ENCODE peak calls at places on chromosomes 3 and 15, in four cellular contexts. One of them, this sample, is unnamed.

GRCh38 chr3:99579246-99579645 is 59.1 kb upstream of the COL8A1 start:
- DNase-seq in endothelial cell of umbilical vein: peak
- DNase-seq in Peyer's patch: no peak
- DNase-seq in IMR-90: peak
- DNase-seq in this sample: no peak

GRCh38 chr3:171458056-171458856 is 1.9 kb downstream of the TNIK start:
- DNase-seq in IMR-90: no peak
- DNase-seq in endothelial cell of umbilical vein: peak
- DNase-seq in Peyer's patch: peak
- DNase-seq in this sample: no peak

GRCh38 chr15:33988384-33988783 is 20.1 kb downstream of the CHRM5 start:
- DNase-seq in endothelial cell of umbilical vein: peak
- DNase-seq in IMR-90: peak
- DNase-seq in Peyer's patch: no peak
- DNase-seq in this sample: no peak

GRCh38 chr3:102129774-102130608 is 280.7 kb downstream of the NFKBIZ start:
- DNase-seq in endothelial cell of umbilical vein: peak
- DNase-seq in Peyer's patch: no peak
- DNase-seq in IMR-90: peak
- DNase-seq in this sample: no peak

GRCh38 chr3:5312278-5312677 is 124.8 kb downstream of the EDEM1 start:
- DNase-seq in Peyer's patch: no peak
- DNase-seq in IMR-90: no peak
- DNase-seq in endothelial cell of umbilical vein: no peak
- DNase-seq in this sample: no peak

GRCh38 chr15:79340315-79340602 is 29.3 kb downstream of the TMED3 start:
- DNase-seq in IMR-90: no peak
- DNase-seq in Peyer's patch: no peak
- DNase-seq in endothelial cell of umbilical vein: no peak
- DNase-seq in this sample: no peak

GRCh38 chr3:140505256-140505655 is 172.6 kb upstream of the TRIM42 start:
- DNase-seq in IMR-90: no peak
- DNase-seq in endothelial cell of umbilical vein: no peak
- DNase-seq in Peyer's patch: no peak
- DNase-seq in this sample: no peak

GRCh38 chr3:45224824-45225464 is 1.1 kb downstream of the TMEM158 start:
- DNase-seq in IMR-90: peak
- DNase-seq in Peyer's patch: peak
- DNase-seq in endothelial cell of umbilical vein: peak
- DNase-seq in this sample: peak

GRCh38 chr15:73388256-73388781 is 19.6 kb upstream of the HCN4 start:
- DNase-seq in endothelial cell of umbilical vein: no peak
- DNase-seq in Peyer's patch: no peak
- DNase-seq in IMR-90: peak
- DNase-seq in this sample: no peak

GRCh38 chr15:72749700-72750099 is 33.9 kb downstream of the ADPGK start:
- DNase-seq in IMR-90: no peak
- DNase-seq in Peyer's patch: no peak
- DNase-seq in endothelial cell of umbilical vein: no peak
- DNase-seq in this sample: no peak

GRCh38 chr3:121894191-121894990 is at the start of gene SLC15A2:
- DNase-seq in IMR-90: no peak
- DNase-seq in Peyer's patch: no peak
- DNase-seq in endothelial cell of umbilical vein: peak
- DNase-seq in this sample: no peak

GRCh38 chr3:114671741-114672510 is 378.1 kb downstream of the TIGIT start:
- DNase-seq in IMR-90: no peak
- DNase-seq in endothelial cell of umbilical vein: no peak
- DNase-seq in Peyer's patch: no peak
- DNase-seq in this sample: no peak

GRCh38 chr15:29141908-29142747 is 127.5 kb downstream of the NSMCE3 start:
- DNase-seq in Peyer's patch: peak
- DNase-seq in IMR-90: no peak
- DNase-seq in endothelial cell of umbilical vein: no peak
- DNase-seq in this sample: no peak

GRCh38 chr15:51982013-51982769 is 10.6 kb upstream of the LEO1 start:
- DNase-seq in endothelial cell of umbilical vein: peak
- DNase-seq in Peyer's patch: peak
- DNase-seq in IMR-90: peak
- DNase-seq in this sample: peak

GRCh38 chr3:194206375-194206774 is 70.4 kb downstream of the HES1 start:
- DNase-seq in endothelial cell of umbilical vein: peak
- DNase-seq in Peyer's patch: no peak
- DNase-seq in IMR-90: peak
- DNase-seq in this sample: no peak

GRCh38 chr15:88649286-88649733 is 10.5 kb downstream of the ISG20 start:
- DNase-seq in endothelial cell of umbilical vein: peak
- DNase-seq in IMR-90: peak
- DNase-seq in Peyer's patch: peak
- DNase-seq in this sample: no peak
- TF ChIP-seq POLR2A in endothelial cell of umbilical vein: no peak
- TF ChIP-seq POLR2A in IMR-90: no peak
- TF ChIP-seq POLR2A in Peyer's patch: no peak
- TF ChIP-seq POLR2A in this sample: no peak

DNA sequence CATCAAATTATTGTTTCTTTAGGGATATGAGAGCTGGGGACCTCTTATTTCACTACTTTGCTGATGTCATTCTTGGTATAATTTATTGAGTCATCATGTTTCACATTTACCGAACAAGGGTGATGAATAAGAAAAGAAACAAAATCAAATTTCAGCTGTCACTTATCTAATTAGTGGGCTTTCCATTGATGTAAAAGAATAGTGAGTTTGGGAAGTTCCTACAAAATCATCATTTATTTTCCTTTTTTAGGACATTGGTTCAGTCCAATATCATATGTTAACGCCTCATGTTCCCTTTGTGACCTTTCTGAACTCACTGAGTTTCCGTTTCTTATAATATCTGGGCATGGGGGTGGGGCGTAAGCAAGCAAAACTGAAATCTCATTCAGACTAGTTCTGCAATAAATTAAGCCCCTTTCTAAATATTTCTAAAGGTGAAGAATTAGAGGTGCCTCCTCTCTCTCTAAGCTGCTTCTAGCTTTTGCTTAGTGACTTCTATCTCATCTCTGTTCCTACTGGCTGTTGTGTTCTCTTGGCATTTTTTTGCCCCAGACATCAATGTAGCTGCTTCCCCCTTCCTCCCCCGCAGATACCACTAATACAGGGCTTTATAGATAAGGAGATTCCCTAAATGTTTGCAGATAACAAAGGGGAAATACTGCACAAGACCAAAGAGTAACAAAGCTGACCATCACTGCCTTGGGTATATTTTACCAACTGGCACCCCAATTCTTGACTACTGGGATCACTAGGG is 238.0 kb upstream of the CTNNB1 start:
- DNase-seq in IMR-90: no peak
- DNase-seq in Peyer's patch: no peak
- DNase-seq in endothelial cell of umbilical vein: no peak
- DNase-seq in this sample: peak
- TF ChIP-seq POLR2A in IMR-90: no peak
- TF ChIP-seq POLR2A in Peyer's patch: no peak
- TF ChIP-seq POLR2A in endothelial cell of umbilical vein: no peak
- TF ChIP-seq POLR2A in this sample: no peak

GRCh38 chr15:66855039-66855438 is 153.0 kb downstream of the SMAD6 start:
- DNase-seq in IMR-90: no peak
- DNase-seq in endothelial cell of umbilical vein: no peak
- DNase-seq in Peyer's patch: no peak
- DNase-seq in this sample: no peak

GRCh38 chr15:66859688-66860253 is 157.7 kb downstream of the SMAD6 start:
- DNase-seq in Peyer's patch: no peak
- DNase-seq in IMR-90: no peak
- DNase-seq in endothelial cell of umbilical vein: no peak
- DNase-seq in this sample: no peak

GRCh38 chr15:66858423-66859207 is 156.6 kb downstream of the SMAD6 start:
- DNase-seq in IMR-90: no peak
- DNase-seq in Peyer's patch: no peak
- DNase-seq in endothelial cell of umbilical vein: no peak
- DNase-seq in this sample: no peak

GRCh38 chr15:66860844-66861243 is 158.8 kb downstream of the SMAD6 start:
- DNase-seq in Peyer's patch: no peak
- DNase-seq in endothelial cell of umbilical vein: no peak
- DNase-seq in IMR-90: no peak
- DNase-seq in this sample: no peak

DNA sequence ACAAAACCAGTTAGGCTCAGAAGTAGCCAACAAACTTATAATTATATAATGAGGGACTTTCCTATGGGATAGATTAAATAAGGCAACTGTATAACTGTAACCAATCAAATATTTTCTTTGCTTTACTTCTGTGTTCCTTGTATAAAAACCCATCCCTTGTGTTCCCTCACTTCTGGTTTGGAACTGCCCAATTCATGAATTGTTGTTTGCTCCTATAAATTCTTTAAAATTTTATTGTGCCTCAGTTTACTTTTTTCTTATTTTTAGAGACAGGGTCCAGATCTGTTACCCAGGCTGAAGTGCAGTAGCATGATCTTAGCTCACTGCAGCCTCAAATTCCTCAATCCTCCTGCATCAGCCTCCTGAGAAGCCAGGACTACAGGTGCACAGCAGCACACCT is 155.7 kb downstream of the SMAD6 start:
- DNase-seq in Peyer's patch: no peak
- DNase-seq in endothelial cell of umbilical vein: no peak
- DNase-seq in IMR-90: no peak
- DNase-seq in this sample: no peak
- TF ChIP-seq POLR2A in Peyer's patch: no peak
- TF ChIP-seq POLR2A in endothelial cell of umbilical vein: no peak
- TF ChIP-seq POLR2A in IMR-90: no peak
- TF ChIP-seq POLR2A in this sample: no peak

DNA sequence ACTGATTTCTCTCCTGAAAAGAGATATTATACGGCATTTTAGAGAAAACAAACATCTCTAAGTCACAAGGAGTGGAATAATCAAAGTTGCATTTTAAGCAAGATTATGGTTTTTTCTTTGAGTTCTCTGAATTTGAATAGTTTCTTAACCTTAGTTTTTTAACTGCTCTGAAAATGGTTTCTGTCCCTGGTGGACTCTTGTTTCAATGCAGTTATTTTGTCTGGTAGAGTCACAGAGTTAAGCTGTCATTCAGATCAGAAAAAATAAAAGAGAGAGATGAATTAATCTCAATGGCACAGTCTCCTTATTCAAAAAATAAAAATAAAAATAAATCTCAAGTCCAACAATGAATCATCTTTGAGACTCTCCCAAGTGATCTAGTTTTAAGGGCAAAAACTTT is 19.0 kb downstream of the AGTR1 start:
- DNase-seq in endothelial cell of umbilical vein: no peak
- DNase-seq in IMR-90: no peak
- DNase-seq in Peyer's patch: no peak
- DNase-seq in this sample: no peak
- TF ChIP-seq POLR2A in endothelial cell of umbilical vein: no peak
- TF ChIP-seq POLR2A in IMR-90: no peak
- TF ChIP-seq POLR2A in Peyer's patch: no peak
- TF ChIP-seq POLR2A in this sample: no peak

GRCh38 chr3:146466596-146466995 is 2.8 kb downstream of the PLSCR2 start:
- DNase-seq in endothelial cell of umbilical vein: no peak
- DNase-seq in IMR-90: peak
- DNase-seq in Peyer's patch: no peak
- DNase-seq in this sample: no peak

GRCh38 chr3:146471012-146471411 is 1.7 kb upstream of the PLSCR2 start:
- DNase-seq in endothelial cell of umbilical vein: no peak
- DNase-seq in IMR-90: no peak
- DNase-seq in Peyer's patch: no peak
- DNase-seq in this sample: no peak

GRCh38 chr3:146470424-146470990 is 1.1 kb upstream of the PLSCR2 start:
- DNase-seq in IMR-90: no peak
- DNase-seq in Peyer's patch: no peak
- DNase-seq in endothelial cell of umbilical vein: no peak
- DNase-seq in this sample: no peak

GRCh38 chr3:146468234-146468931 is 978 bp downstream of the PLSCR2 start:
- DNase-seq in endothelial cell of umbilical vein: no peak
- DNase-seq in Peyer's patch: no peak
- DNase-seq in IMR-90: peak
- DNase-seq in this sample: no peak

DNA sequence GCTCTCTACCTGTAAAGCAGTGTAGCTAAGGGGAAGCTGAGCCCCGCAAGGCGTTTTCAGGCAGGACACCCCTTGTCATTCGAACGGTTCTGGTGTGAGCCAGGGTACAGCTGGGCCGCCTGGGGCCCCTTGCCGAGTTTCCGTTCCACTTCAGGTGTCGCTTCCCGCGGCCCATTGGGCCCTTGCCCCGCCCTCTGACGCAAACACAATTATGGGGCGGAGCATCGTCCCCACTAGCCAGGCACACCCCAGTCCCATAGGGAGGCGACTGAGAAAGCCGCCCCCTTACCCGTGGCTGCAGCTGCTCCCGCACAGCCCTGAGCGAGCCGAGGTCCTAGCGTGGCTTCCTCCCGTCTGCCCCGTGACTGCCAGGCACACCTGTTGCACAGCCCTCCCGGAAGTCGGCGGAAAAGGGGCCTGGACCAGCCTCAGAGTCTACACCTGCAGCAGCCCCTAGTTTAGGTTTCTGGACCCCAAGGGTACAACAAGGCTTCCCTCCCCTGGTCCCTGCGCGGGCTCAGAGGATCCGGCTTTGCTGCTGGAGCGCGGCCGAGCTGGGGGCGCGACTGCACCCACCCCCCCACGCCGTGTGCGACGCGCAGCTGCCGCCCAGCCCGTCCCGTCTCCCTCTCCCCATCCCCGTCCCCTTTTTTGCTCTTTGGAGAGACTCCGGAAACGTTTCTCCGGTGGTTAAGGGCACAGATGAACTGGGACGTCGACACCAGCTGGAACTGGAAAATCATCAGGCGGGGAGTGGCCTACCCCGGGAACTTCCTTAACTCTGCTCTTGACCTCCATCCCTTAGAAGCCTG is at the start of gene PLSCR2:
- DNase-seq in IMR-90: no peak
- DNase-seq in Peyer's patch: peak
- DNase-seq in endothelial cell of umbilical vein: peak
- DNase-seq in this sample: peak
- TF ChIP-seq POLR2A in IMR-90: no peak
- TF ChIP-seq POLR2A in Peyer's patch: peak
- TF ChIP-seq POLR2A in endothelial cell of umbilical vein: no peak
- TF ChIP-seq POLR2A in this sample: no peak

GRCh38 chr3:39107874-39108308 is 411 bp downstream of the TTC21A start:
- DNase-seq in Peyer's patch: no peak
- DNase-seq in IMR-90: peak
- DNase-seq in endothelial cell of umbilical vein: no peak
- DNase-seq in this sample: no peak

GRCh38 chr3:39108309-39108708 is 829 bp downstream of the TTC21A start:
- DNase-seq in IMR-90: no peak
- DNase-seq in endothelial cell of umbilical vein: no peak
- DNase-seq in Peyer's patch: no peak
- DNase-seq in this sample: peak

GRCh38 chr3:39106281-39107055 is 959 bp downstream of the GORASP1 start:
- DNase-seq in Peyer's patch: no peak
- DNase-seq in IMR-90: peak
- DNase-seq in endothelial cell of umbilical vein: peak
- DNase-seq in this sample: no peak

GRCh38 chr3:39105687-39106063 is 1.8 kb downstream of the GORASP1 start:
- DNase-seq in Peyer's patch: no peak
- DNase-seq in endothelial cell of umbilical vein: no peak
- DNase-seq in IMR-90: no peak
- DNase-seq in this sample: no peak

GRCh38 chr3:39107056-39107873 is at the start of the genes GORASP1 and TTC21A:
- DNase-seq in IMR-90: peak
- DNase-seq in endothelial cell of umbilical vein: peak
- DNase-seq in Peyer's patch: peak
- DNase-seq in this sample: peak
- TF ChIP-seq POLR2A in IMR-90: peak
- TF ChIP-seq POLR2A in endothelial cell of umbilical vein: peak
- TF ChIP-seq POLR2A in Peyer's patch: peak
- TF ChIP-seq POLR2A in this sample: peak

GRCh38 chr15:93146196-93146595 is 57.2 kb upstream of the RGMA start:
- DNase-seq in Peyer's patch: no peak
- DNase-seq in endothelial cell of umbilical vein: no peak
- DNase-seq in IMR-90: no peak
- DNase-seq in this sample: no peak
- TF ChIP-seq POLR2A in Peyer's patch: no peak
- TF ChIP-seq POLR2A in endothelial cell of umbilical vein: no peak
- TF ChIP-seq POLR2A in IMR-90: no peak
- TF ChIP-seq POLR2A in this sample: no peak

This sample was measured in GM12892.